ENCODE peak calls at places on chromosomes 1 and 21, in ten cellular contexts. P is left lung, T is GM23338, W is pancreas, Z is GM12878, Q is gastrocnemius medialis, K is fibroblast of lung, N is mesendoderm, L is OCI-LY7, M is spleen. V is an unnamed sample. For H3K36me3, the result is how much of the 10 kb centered on the place peaks cover.

GRCh38 chr1:234929369-234929768 is 199.3 kb downstream of the TOMM20 start:
- DNase-seq in P (no peak), T (no peak), W (no peak), Z (no peak), Q (no peak), K (no peak), N (no peak), L (no peak), M (no peak), V (no peak)

GRCh38 chr1:186659946-186660472 is 20.2 kb downstream of the PTGS2 start:
- DNase-seq in P (no peak), T (no peak), W (no peak), Z (no peak), Q (no peak), K (no peak), N (no peak), L (no peak), M (no peak), V (no peak)

GRCh38 chr1:36924282-36924791 is 110.0 kb downstream of the GRIK3 start:
- DNase-seq in P (no peak), T (peak), W (peak), Z (no peak), Q (no peak), K (peak), N (peak), L (peak), M (no peak), V (peak)

GRCh38 chr1:156538711-156539440 is 33.5 kb downstream of the IQGAP3 start:
- DNase-seq in P (no peak), T (no peak), W (no peak), Z (no peak), Q (no peak), K (no peak), N (peak), L (no peak), M (no peak), V (no peak)

GRCh38 chr1:37294514-37294913 is 179.9 kb upstream of the ZC3H12A start:
- DNase-seq in P (no peak), T (no peak), W (no peak), Z (no peak), Q (no peak), K (no peak), N (no peak), L (no peak), M (no peak), V (no peak)

GRCh38 chr1:205584732-205585131 is 47.1 kb downstream of the ELK4 start:
- DNase-seq in P (no peak), T (no peak), W (no peak), Z (no peak), Q (no peak), K (no peak), N (no peak), L (no peak), M (peak), V (no peak)

GRCh38 chr1:209652873-209653401 is 712 bp upstream of the LAMB3 start:
- DNase-seq in P (peak), T (peak), W (peak), Z (no peak), Q (no peak), K (peak), N (peak), L (no peak), M (no peak), V (peak)

GRCh38 chr1:219885680-219886079 is 42.7 kb downstream of the SLC30A10 start:
- DNase-seq in P (no peak), T (no peak), W (no peak), Z (no peak), Q (no peak), K (no peak), N (no peak), L (no peak), M (no peak), V (no peak)

GRCh38 chr1:185674201-185674600 is 60.0 kb upstream of the HMCN1 start:
- DNase-seq in P (no peak), T (no peak), W (no peak), Z (no peak), Q (no peak), K (no peak), N (no peak), L (peak), M (no peak), V (no peak)

GRCh38 chr1:65175171-65176070 is 27.4 kb downstream of the AK4 start:
- DNase-seq in P (no peak), T (peak), W (no peak), Z (no peak), Q (no peak), K (peak), N (no peak), L (no peak), M (no peak), V (no peak)

GRCh38 chr1:203304919-203305808 is at the start of gene BTG2:
- DNase-seq in P (peak), T (peak), W (peak), Z (no peak), Q (peak), K (peak), N (peak), L (peak), M (peak), V (peak)

GRCh38 chr1:234244482-234244881 is 128.8 kb upstream of the COA6 start:
- DNase-seq in P (no peak), T (no peak), W (no peak), Z (peak), Q (no peak), K (no peak), N (no peak), L (no peak), M (no peak), V (no peak)

GRCh38 chr1:209409786-209410185 is 173.7 kb upstream of the CAMK1G start:
- DNase-seq in P (no peak), T (no peak), W (no peak), Z (no peak), Q (no peak), K (peak), N (peak), L (no peak), M (no peak), V (peak)

GRCh38 chr1:226482196-226482595 is 66.4 kb upstream of the STUM start:
- DNase-seq in P (no peak), T (no peak), W (no peak), Z (no peak), Q (no peak), K (no peak), N (no peak), L (no peak), M (no peak), V (no peak)

GRCh38 chr1:25130895-25131294 is 101.4 kb downstream of the SYF2 start:
- DNase-seq in P (no peak), T (no peak), W (no peak), Z (no peak), Q (no peak), K (no peak), N (no peak), L (no peak), M (no peak), V (no peak)

GRCh38 chr1:206445116-206445515 is 25.2 kb upstream of the IKBKE start:
- DNase-seq in P (no peak), T (no peak), W (peak), Z (no peak), Q (peak), K (peak), N (no peak), L (no peak), M (peak), V (no peak)

GRCh38 chr1:226569879-226570547 is 21.4 kb downstream of the STUM start:
- DNase-seq in P (no peak), T (peak), W (no peak), Z (no peak), Q (no peak), K (no peak), N (peak), L (peak), M (peak), V (no peak)

GRCh38 chr1:109240158-109241152 is 8.9 kb upstream of the CELSR2 start:
- DNase-seq in P (peak), T (peak), W (peak), Z (no peak), Q (no peak), K (peak), N (peak), L (peak), M (peak), V (peak)

GRCh38 chr1:20191266-20191665 is 4.9 kb upstream of the PLA2G2C start:
- DNase-seq in P (no peak), T (no peak), W (no peak), Z (no peak), Q (no peak), K (no peak), N (no peak), L (no peak), M (no peak), V (no peak)

GRCh38 chr1:172960019-172960418 is 90.7 kb downstream of the TNFSF18 start:
- DNase-seq in P (no peak), T (no peak), W (no peak), Z (no peak), Q (no peak), K (no peak), N (no peak), L (no peak), M (no peak), V (no peak)

GRCh38 chr1:53254011-53254640 is 15.8 kb upstream of the MAGOH start:
- DNase-seq in P (no peak), T (no peak), W (no peak), Z (no peak), Q (no peak), K (peak), N (no peak), L (no peak), M (no peak), V (no peak)

GRCh38 chr1:22137006-22137720 is 5.7 kb downstream of the WNT4 start:
- DNase-seq in P (peak), T (peak), W (no peak), Z (no peak), Q (no peak), K (no peak), N (peak), L (no peak), M (no peak), V (peak)

GRCh38 chr1:92410706-92411105 is 76.0 kb downstream of the GFI1 start:
- DNase-seq in P (no peak), T (no peak), W (no peak), Z (no peak), Q (no peak), K (no peak), N (peak), L (no peak), M (no peak), V (no peak)

GRCh38 chr1:212141404-212141803 is 105.9 kb downstream of the DTL start:
- DNase-seq in P (no peak), T (no peak), W (no peak), Z (no peak), Q (no peak), K (peak), N (no peak), L (no peak), M (no peak), V (peak)

GRCh38 chr1:219917851-219918466 is 10.4 kb downstream of the SLC30A10 start:
- DNase-seq in P (no peak), T (no peak), W (no peak), Z (no peak), Q (no peak), K (peak), N (no peak), L (no peak), M (no peak), V (peak)

GRCh38 chr1:55382699-55383377 is 167.7 kb upstream of the USP24 start:
- DNase-seq in P (no peak), T (no peak), W (no peak), Z (no peak), Q (no peak), K (no peak), N (no peak), L (no peak), M (no peak), V (no peak)

GRCh38 chr1:246988316-246988715 is 19.5 kb downstream of the ZNF695 start:
- DNase-seq in P (no peak), T (peak), W (no peak), Z (no peak), Q (no peak), K (no peak), N (peak), L (no peak), M (no peak), V (no peak)

GRCh38 chr1:208101661-208102431 is 142.3 kb downstream of the PLXNA2 start:
- DNase-seq in P (no peak), T (peak), W (peak), Z (no peak), Q (no peak), K (peak), N (no peak), L (no peak), M (no peak), V (no peak)

GRCh38 chr1:72230746-72231145 is 51.6 kb downstream of the NEGR1 start:
- DNase-seq in P (no peak), T (no peak), W (no peak), Z (no peak), Q (no peak), K (peak), N (no peak), L (no peak), M (no peak), V (peak)

GRCh38 chr1:221794079-221794670 is 52.3 kb upstream of the DUSP10 start:
- DNase-seq in P (no peak), T (no peak), W (no peak), Z (peak), Q (no peak), K (peak), N (no peak), L (no peak), M (no peak), V (peak)

GRCh38 chr1:64122588-64122987 is 80.8 kb upstream of the UBE2U start:
- DNase-seq in P (no peak), T (no peak), W (no peak), Z (no peak), Q (no peak), K (no peak), N (no peak), L (no peak), M (no peak), V (no peak)

GRCh38 chr21:38747796-38748195 is 57.9 kb upstream of the ETS2 start:
- DNase-seq in P (no peak), T (no peak), W (no peak), Z (no peak), Q (no peak), K (no peak), N (no peak), L (no peak), M (no peak), V (no peak)

GRCh38 chr1:223249854-223250631 is 107.0 kb upstream of the TLR5 start:
- DNase-seq in P (no peak), T (no peak), W (no peak), Z (no peak), Q (no peak), K (peak), N (no peak), L (no peak), M (no peak), V (peak)

GRCh38 chr21:45126983-45127382 is 52.6 kb downstream of the ADARB1 start:
- DNase-seq in P (no peak), T (no peak), W (no peak), Z (no peak), Q (no peak), K (no peak), N (no peak), L (no peak), M (no peak), V (no peak)

GRCh38 chr1:74693473-74693872 is 19.9 kb upstream of the ERICH3 start:
- DNase-seq in P (no peak), T (no peak), W (no peak), Z (no peak), Q (no peak), K (no peak), N (no peak), L (no peak), M (no peak), V (peak)

GRCh38 chr1:43879414-43879813 is 54.2 kb upstream of the ARTN start:
- DNase-seq in P (no peak), T (no peak), W (no peak), Z (no peak), Q (no peak), K (peak), N (no peak), L (no peak), M (no peak), V (peak)

GRCh38 chr21:38027901-38028300 is 111.6 kb upstream of the KCNJ6 start:
- DNase-seq in P (no peak), T (no peak), W (no peak), Z (no peak), Q (no peak), K (no peak), N (no peak), L (no peak), M (no peak), V (peak)

GRCh38 chr1:201022178-201022823 is 1.2 kb downstream of the KIF21B start:
- DNase-seq in P (no peak), T (no peak), W (no peak), Z (no peak), Q (no peak), K (no peak), N (no peak), L (peak), M (no peak), V (no peak)

GRCh38 chr1:198106007-198106406 is 50.8 kb upstream of the NEK7 start:
- DNase-seq in P (no peak), T (peak), W (no peak), Z (no peak), Q (no peak), K (no peak), N (peak), L (no peak), M (no peak), V (no peak)

DNA sequence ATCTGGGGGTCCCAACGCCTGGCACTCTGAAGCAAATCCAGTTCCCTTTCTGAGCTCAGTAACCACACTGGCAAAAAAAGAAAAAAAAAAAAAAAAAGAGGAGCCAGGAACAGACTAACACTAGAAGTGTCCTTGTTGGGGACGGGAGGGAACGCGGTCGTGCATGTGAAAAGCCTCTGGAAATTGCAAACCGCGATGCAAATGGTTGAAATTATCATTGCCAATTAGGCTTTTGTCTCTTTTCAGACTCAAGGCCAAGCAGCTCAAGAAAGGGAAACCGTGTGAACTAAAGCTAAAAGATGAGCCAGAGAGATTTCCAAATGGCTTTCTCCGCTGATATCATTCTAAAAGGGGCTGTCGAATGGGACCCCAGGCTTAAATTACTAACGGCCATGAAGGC is 13.5 kb downstream of the TRABD2B start:
- DNase-seq in P (no peak), T (peak), W (no peak), Z (no peak), Q (no peak), K (no peak), N (no peak), L (no peak), M (no peak), V (no peak)
- H3K4me3 ChIP-seq in P (no peak), T (peak), W (no peak), Z (no peak), Q (no peak), K (no peak), N (no peak), L (no peak), M (no peak), V (no peak)

DNA sequence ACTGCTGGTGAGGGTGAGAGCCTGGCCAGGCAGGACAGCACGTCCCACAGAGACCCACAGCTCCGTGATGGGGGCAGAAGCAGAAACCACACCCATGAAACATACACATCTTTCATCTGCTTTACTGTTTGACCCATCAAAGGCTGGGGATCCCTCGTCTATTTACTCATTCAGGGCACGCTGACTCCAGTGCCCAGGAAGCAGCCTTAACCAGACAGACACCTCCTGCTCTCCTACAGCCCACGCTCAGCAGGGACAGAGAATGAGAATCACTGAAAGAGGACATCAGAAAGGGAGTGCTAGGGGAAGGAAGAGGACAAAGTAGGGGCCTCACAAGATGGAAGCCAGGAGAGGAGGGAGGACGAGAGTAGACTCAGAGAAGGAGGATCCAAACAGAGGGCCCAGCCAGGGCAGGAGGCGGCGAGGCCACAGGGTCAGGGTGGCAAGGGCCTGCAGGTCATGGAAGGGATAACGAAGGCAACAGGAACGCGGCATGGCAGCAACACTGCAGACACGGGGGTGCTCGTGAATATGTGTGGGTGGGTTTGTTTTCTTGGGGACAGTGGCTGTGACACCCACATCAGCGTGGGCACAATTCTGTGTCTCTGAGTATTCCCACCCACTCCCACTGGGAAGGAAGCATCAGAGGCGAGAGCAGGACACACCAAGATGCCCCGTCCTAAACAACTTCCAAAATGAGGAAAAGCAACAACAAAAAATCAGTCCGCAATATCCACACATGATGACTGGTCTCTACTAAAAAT is 15.4 kb upstream of the NADK start:
- DNase-seq in P (no peak), T (no peak), W (no peak), Z (no peak), Q (no peak), K (no peak), N (no peak), L (no peak), M (no peak), V (no peak)
- H3K36me3 ChIP-seq in P (half or more), T (under half), W (under half), Z (half or more), Q (half or more), K (under half), N (under half), L (half or more), M (half or more), V (under half)

DNA sequence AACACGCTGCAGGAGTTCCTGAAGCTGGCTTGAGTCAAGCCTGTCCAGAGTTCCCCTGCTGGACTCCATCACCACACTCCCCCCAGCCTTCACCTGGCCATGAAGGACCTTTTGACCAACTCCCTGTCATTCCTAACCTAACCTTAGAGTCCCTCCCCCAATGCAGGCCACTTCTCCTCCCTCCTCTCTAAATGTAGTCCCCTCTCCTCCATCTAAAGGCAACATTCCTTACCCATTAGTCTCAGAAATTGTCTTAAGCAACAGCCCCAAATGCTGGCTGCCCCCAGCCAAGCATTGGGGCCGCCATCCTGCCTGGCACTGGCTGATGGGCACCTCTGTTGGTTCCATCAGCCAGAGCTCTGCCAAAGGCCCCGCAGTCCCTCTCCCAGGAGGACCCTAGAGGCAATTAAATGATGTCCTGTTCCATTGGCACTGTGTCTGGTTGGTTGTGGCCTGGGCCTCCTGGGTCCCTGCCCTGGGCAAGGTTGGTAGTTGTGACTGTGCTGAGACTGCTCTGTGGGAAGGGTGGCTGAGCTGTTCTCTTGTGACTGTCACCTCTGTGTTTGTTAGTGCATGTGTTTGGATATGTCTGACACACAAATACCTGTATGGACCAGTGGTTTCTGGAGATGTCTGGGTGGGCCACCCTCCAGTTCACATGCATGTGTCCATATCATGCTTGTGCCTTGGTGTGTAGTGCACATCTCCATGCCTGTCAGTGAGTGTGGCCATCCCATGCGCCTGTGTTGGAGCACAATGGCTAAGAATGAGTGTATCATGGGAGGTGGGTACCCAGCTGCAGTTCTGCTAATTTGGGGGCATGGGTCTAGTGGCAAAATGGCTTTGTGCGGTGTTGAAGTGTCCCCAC is 1.4 kb downstream of the SH3BGRL3 start:
- DNase-seq in P (no peak), T (no peak), W (no peak), Z (no peak), Q (no peak), K (no peak), N (no peak), L (no peak), M (peak), V (no peak)
- H3K4me3 ChIP-seq in P (peak), T (peak), W (peak), Z (peak), Q (no peak), K (peak), N (no peak), L (no peak), M (peak), V (peak)

GRCh38 chr1:12417389-12417788 is 187.6 kb downstream of the VPS13D start:
- DNase-seq in P (no peak), T (no peak), W (no peak), Z (no peak), Q (no peak), K (no peak), N (no peak), L (no peak), M (no peak), V (no peak)

GRCh38 chr1:12415239-12415543 is 185.4 kb downstream of the VPS13D start:
- DNase-seq in P (no peak), T (no peak), W (no peak), Z (no peak), Q (no peak), K (peak), N (no peak), L (no peak), M (no peak), V (no peak)

GRCh38 chr1:12413664-12414410 is 184.0 kb downstream of the VPS13D start:
- DNase-seq in P (no peak), T (no peak), W (no peak), Z (no peak), Q (no peak), K (no peak), N (no peak), L (no peak), M (no peak), V (no peak)

GRCh38 chr1:12414444-12415238 is 184.8 kb downstream of the VPS13D start:
- DNase-seq in P (no peak), T (no peak), W (no peak), Z (no peak), Q (no peak), K (no peak), N (no peak), L (no peak), M (no peak), V (no peak)

GRCh38 chr1:12416101-12416500 is 186.3 kb downstream of the VPS13D start:
- DNase-seq in P (no peak), T (no peak), W (no peak), Z (no peak), Q (no peak), K (no peak), N (no peak), L (no peak), M (no peak), V (no peak)
- H3K36me3 ChIP-seq in P (under half), T (under half), W (under half), Z (under half), Q (under half), K (under half), N (under half), L (under half), M (under half), V (under half)

V was measured in bronchial epithelial cell.